ENCODE peak calls at places on chromosomes 3 and 15, in five cellular contexts. N is iPS-NIHi11; R is NCI-H2081; D is stimulated activated CD8-positive, alpha-beta memory T cell treated with anti-CD3 and anti-CD28 coated beads, Interleukin-7, amount 100 ng/mL, for 48 hours; Z is stimulated activated naive B cell treated with anti-CD40 and anti-IgM and Interleukin-4, amounts not matched to agents 10 μg/mL and 1 μg/mL and 100 μg/mL, for 72 hours. C is an unnamed sample.

GRCh38 chr3:102079809-102080197 is 230.5 kb downstream of the NFKBIZ start:
- DNase-seq in N (no peak), R (no peak), D (no peak), Z (no peak), C (no peak)

GRCh38 chr15:76993114-76993715 is 1.7 kb upstream of the PSTPIP1 start:
- DNase-seq in N (no peak), R (no peak), D (no peak), Z (no peak), C (no peak)

GRCh38 chr15:40354408-40355171 is 3.4 kb upstream of the DISP2 start:
- DNase-seq in N (peak; percentile 69), R (no peak), D (no peak), Z (no peak), C (no peak)

GRCh38 chr3:12470111-12470510 is 14.2 kb upstream of the TSEN2 start:
- DNase-seq in N (no peak), R (no peak), D (no peak), Z (no peak), C (no peak)

GRCh38 chr15:57018151-57018550 is 99.7 kb downstream of the TCF12 start:
- DNase-seq in N (no peak), R (no peak), D (no peak), Z (no peak), C (no peak)

GRCh38 chr3:123552095-123552714 is 32.6 kb downstream of the HACD2 start:
- DNase-seq in N (peak; percentile 54), R (peak; percentile 43), D (no peak), Z (no peak), C (peak; percentile 31)

GRCh38 chr15:58771621-58772235 is 626 bp downstream of the MINDY2 start:
- DNase-seq in N (peak; percentile 70), R (no peak), D (no peak), Z (no peak), C (peak; percentile 32)

GRCh38 chr3:121654493-121655385 is 6.0 kb downstream of the HCLS1 start:
- DNase-seq in N (no peak), R (no peak), D (no peak), Z (no peak), C (peak; percentile 39)

GRCh38 chr3:142459929-142460328 is 12.1 kb upstream of the XRN1 start:
- DNase-seq in N (no peak), R (no peak), D (no peak), Z (no peak), C (no peak)

GRCh38 chr15:74769463-74770025 is 12.3 kb upstream of the CSK start:
- DNase-seq in N (no peak), R (no peak), D (no peak), Z (no peak), C (no peak)

GRCh38 chr15:19984101-19984500 is 557.5 kb downstream of the GOLGA6L6 start:
- DNase-seq in N (no peak), R (no peak), D (no peak), Z (no peak), C (no peak)

GRCh38 chr3:188583476-188584161 is 429.7 kb downstream of the LPP start:
- DNase-seq in N (no peak), R (no peak), D (peak; percentile 33), Z (peak; percentile 49), C (peak; percentile 3)

GRCh38 chr3:159170436-159171003 is 368.7 kb downstream of the MFSD1 start:
- DNase-seq in N (no peak), R (no peak), D (no peak), Z (no peak), C (no peak)

GRCh38 chr3:6799264-6799915 is 61.5 kb upstream of the GRM7 start:
- DNase-seq in N (peak; percentile 37), R (peak; percentile 12), D (peak; percentile 4), Z (peak; percentile 1), C (peak; percentile 27)

GRCh38 chr3:193452338-193452737 is 73.8 kb upstream of the ATP13A5 start:
- DNase-seq in N (peak; percentile 47), R (peak; percentile 38), D (no peak), Z (no peak), C (no peak)

GRCh38 chr15:41629883-41630282 is 30.3 kb upstream of the MGA start:
- DNase-seq in N (peak; percentile 28), R (no peak), D (no peak), Z (no peak), C (no peak)

GRCh38 chr3:71245971-71246860 is 337.3 kb downstream of the FOXP1 start:
- DNase-seq in N (peak; percentile 23), R (no peak), D (no peak), Z (no peak), C (no peak)

GRCh38 chr3:194522579-194523046 is 35.8 kb upstream of the ATP13A3 start:
- DNase-seq in N (no peak), R (no peak), D (no peak), Z (no peak), C (no peak)

GRCh38 chr3:178078933-178079332 is 457.3 kb upstream of the KCNMB2 start:
- DNase-seq in N (no peak), R (no peak), D (no peak), Z (no peak), C (no peak)

GRCh38 chr3:15637131-15637951 is 35.8 kb downstream of the BTD start:
- DNase-seq in N (no peak), R (no peak), D (no peak), Z (peak; percentile 71), C (no peak)

GRCh38 chr15:90340345-90340744 is 11.7 kb upstream of the ZNF774 start:
- DNase-seq in N (peak; percentile 63), R (no peak), D (no peak), Z (no peak), C (no peak)

GRCh38 chr15:101501703-101502373 is 12.3 kb upstream of the PCSK6 start:
- DNase-seq in N (peak; percentile 76), R (no peak), D (peak; percentile 42), Z (peak; percentile 24), C (peak; percentile 76)

GRCh38 chr3:149581681-149582349 is 76.0 kb downstream of the WWTR1 start:
- DNase-seq in N (peak; percentile 36), R (no peak), D (no peak), Z (no peak), C (no peak)

GRCh38 chr15:75158402-75158801 is 43.3 kb upstream of the C15orf39 start:
- DNase-seq in N (no peak), R (no peak), D (no peak), Z (no peak), C (no peak)